ENCODE peak calls at places on chromosomes 1 and 21, in nine cellular contexts. One of them, this sample, is unnamed.
A peak's percentile ranks its signal among the peaks of the same experiment; 100 is the strongest.

GRCh38 chr1:109389638-109390341 is 7.9 kb downstream of the SORT1 start:
- DNase-seq in AG09309: no peak
- DNase-seq in KBM-7: peak; percentile 73
- DNase-seq in posterior vena cava: no peak
- DNase-seq in osteocyte: no peak
- DNase-seq in NCI-H2227 treated with DMSO at 0.1 percent for 48 hours: no peak
- DNase-seq in ELR: no peak
- DNase-seq in HFFc6: no peak
- DNase-seq in iPS DF 19.7: no peak
- DNase-seq in this sample: no peak

GRCh38 chr1:38332649-38333310 is 286.2 kb upstream of the POU3F1 start:
- DNase-seq in KBM-7: no peak
- DNase-seq in iPS DF 19.7: no peak
- DNase-seq in AG09309: no peak
- DNase-seq in posterior vena cava: no peak
- DNase-seq in osteocyte: peak; percentile 27
- DNase-seq in ELR: no peak
- DNase-seq in HFFc6: no peak
- DNase-seq in NCI-H2227 treated with DMSO at 0.1 percent for 48 hours: no peak
- DNase-seq in this sample: no peak

GRCh38 chr1:81682490-81682889 is 118.2 kb upstream of the ADGRL2 start:
- DNase-seq in posterior vena cava: no peak
- DNase-seq in NCI-H2227 treated with DMSO at 0.1 percent for 48 hours: no peak
- DNase-seq in osteocyte: no peak
- DNase-seq in KBM-7: no peak
- DNase-seq in AG09309: no peak
- DNase-seq in iPS DF 19.7: peak; percentile 73
- DNase-seq in ELR: peak; percentile 61
- DNase-seq in HFFc6: peak; percentile 34
- DNase-seq in this sample: no peak

GRCh38 chr21:26115346-26115745 is 55.2 kb downstream of the APP start:
- DNase-seq in posterior vena cava: no peak
- DNase-seq in HFFc6: no peak
- DNase-seq in osteocyte: no peak
- DNase-seq in ELR: no peak
- DNase-seq in iPS DF 19.7: no peak
- DNase-seq in AG09309: no peak
- DNase-seq in KBM-7: no peak
- DNase-seq in NCI-H2227 treated with DMSO at 0.1 percent for 48 hours: no peak
- DNase-seq in this sample: no peak

GRCh38 chr1:42736152-42736551 is 3.9 kb downstream of the CLDN19 start:
- DNase-seq in ELR: peak; percentile 61
- DNase-seq in AG09309: no peak
- DNase-seq in posterior vena cava: peak; percentile 65
- DNase-seq in HFFc6: no peak
- DNase-seq in iPS DF 19.7: no peak
- DNase-seq in osteocyte: no peak
- DNase-seq in NCI-H2227 treated with DMSO at 0.1 percent for 48 hours: no peak
- DNase-seq in KBM-7: peak; percentile 29
- DNase-seq in this sample: peak; percentile 46

GRCh38 chr1:238642231-238642630 is 744.1 kb upstream of the CHRM3 start:
- DNase-seq in posterior vena cava: no peak
- DNase-seq in KBM-7: peak; percentile 29
- DNase-seq in osteocyte: no peak
- DNase-seq in AG09309: peak; percentile 61
- DNase-seq in ELR: peak; percentile 44
- DNase-seq in NCI-H2227 treated with DMSO at 0.1 percent for 48 hours: no peak
- DNase-seq in HFFc6: peak; percentile 64
- DNase-seq in iPS DF 19.7: no peak
- DNase-seq in this sample: no peak

GRCh38 chr1:74964508-74964907 is 169.7 kb upstream of the LHX8 start:
- DNase-seq in KBM-7: peak; percentile 42
- DNase-seq in HFFc6: no peak
- DNase-seq in iPS DF 19.7: no peak
- DNase-seq in posterior vena cava: no peak
- DNase-seq in ELR: peak; percentile 15
- DNase-seq in NCI-H2227 treated with DMSO at 0.1 percent for 48 hours: no peak
- DNase-seq in AG09309: no peak
- DNase-seq in osteocyte: no peak
- DNase-seq in this sample: no peak

GRCh38 chr21:31180256-31181088 is 142.2 kb upstream of the KRTAP19-8 start:
- DNase-seq in posterior vena cava: no peak
- DNase-seq in KBM-7: peak; percentile 29
- DNase-seq in HFFc6: peak; percentile 3
- DNase-seq in osteocyte: peak; percentile 44
- DNase-seq in AG09309: no peak
- DNase-seq in iPS DF 19.7: no peak
- DNase-seq in ELR: peak; percentile 35
- DNase-seq in NCI-H2227 treated with DMSO at 0.1 percent for 48 hours: peak; percentile 45
- DNase-seq in this sample: peak; percentile 21

GRCh38 chr1:4553761-4554160 is 100.6 kb upstream of the AJAP1 start:
- DNase-seq in osteocyte: peak; percentile 44
- DNase-seq in posterior vena cava: no peak
- DNase-seq in KBM-7: no peak
- DNase-seq in ELR: no peak
- DNase-seq in AG09309: no peak
- DNase-seq in iPS DF 19.7: no peak
- DNase-seq in NCI-H2227 treated with DMSO at 0.1 percent for 48 hours: no peak
- DNase-seq in HFFc6: no peak
- DNase-seq in this sample: no peak